ENCODE peak calls at places on chromosomes 2 and 18, in eight cellular contexts. V is stimulated activated effector memory CD8-positive, alpha-beta T cell treated with anti-CD3 and anti-CD28 coated beads, Interleukin-12 subunit alpha, Interleukin-12 subunit beta, amount 100 ng/mL, for 72 hours; M is GM13977; U is stromal cell of bone marrow; W is epithelial cell of esophagus; G is right lobe of liver; X is NCI-H1092; R is GM12891. Y is an unnamed sample.

GRCh38 chr2:207042155-207042554 is 102.8 kb downstream of the CPO start:
- DNase-seq in R (no peak), V (no peak), M (no peak), X (no peak), W (no peak), U (peak), G (no peak), Y (no peak)

GRCh38 chr18:48023334-48024008 is 93.0 kb upstream of the SMAD2 start:
- DNase-seq in X (peak), W (peak), M (peak), U (no peak), V (no peak), R (no peak), G (no peak), Y (peak)

GRCh38 chr2:219274392-219274921 is 4.7 kb upstream of the DNAJB2 start:
- DNase-seq in U (peak), V (no peak), M (no peak), X (no peak), G (no peak), R (no peak), W (peak), Y (no peak)

GRCh38 chr18:74549591-74550104 is 15.3 kb downstream of the CNDP1 start:
- DNase-seq in R (no peak), V (no peak), G (no peak), X (no peak), M (no peak), W (no peak), U (no peak), Y (no peak)

GRCh38 chr18:45565280-45565970 is 49.9 kb upstream of the SLC14A2 start:
- DNase-seq in U (no peak), R (no peak), V (no peak), X (no peak), W (peak), G (no peak), M (no peak), Y (no peak)

GRCh38 chr2:221962186-221962585 is 336.6 kb downstream of the PAX3 start:
- DNase-seq in U (no peak), R (no peak), W (no peak), X (no peak), G (no peak), M (no peak), V (no peak), Y (no peak)

GRCh38 chr2:8684421-8684884 is 2.6 kb downstream of the ID2 start:
- DNase-seq in G (no peak), X (no peak), M (no peak), V (peak), U (no peak), W (peak), R (no peak), Y (no peak)

GRCh38 chr2:115165529-115166109 is 723.2 kb downstream of the DPP10 start:
- DNase-seq in V (no peak), M (peak), R (no peak), X (peak), U (peak), W (peak), G (no peak), Y (no peak)

GRCh38 chr18:2914185-2914584 is 67.4 kb downstream of the EMILIN2 start:
- DNase-seq in M (no peak), W (no peak), G (no peak), U (no peak), R (no peak), V (no peak), X (no peak), Y (no peak)

GRCh38 chr18:58682429-58683069 is 11.3 kb downstream of the MALT1 start:
- DNase-seq in W (peak), V (no peak), R (no peak), X (no peak), G (peak), U (peak), M (no peak), Y (peak)

GRCh38 chr2:137950238-137950637 is 14.0 kb upstream of the HNMT start:
- DNase-seq in V (no peak), R (no peak), M (no peak), U (no peak), W (no peak), G (no peak), X (no peak), Y (no peak)

GRCh38 chr2:225353579-225354085 is 45.9 kb upstream of the NYAP2 start:
- DNase-seq in W (no peak), X (no peak), U (no peak), R (no peak), M (no peak), G (no peak), V (no peak), Y (no peak)

GRCh38 chr2:35931115-35931514 is 424.5 kb upstream of the CRIM1 start:
- DNase-seq in U (no peak), G (no peak), R (no peak), V (no peak), W (no peak), M (no peak), X (no peak), Y (no peak)

GRCh38 chr2:143632751-143633374 is 503.6 kb downstream of the ARHGAP15 start:
- DNase-seq in W (no peak), V (no peak), M (no peak), X (peak), U (no peak), R (no peak), G (no peak), Y (no peak)

GRCh38 chr2:184611221-184612085 is 13.1 kb downstream of the ZNF804A start:
- DNase-seq in M (no peak), X (no peak), W (peak), R (no peak), G (no peak), U (no peak), V (no peak), Y (no peak)

GRCh38 chr18:48326901-48327675 is 82.1 kb downstream of the ZBTB7C start:
- DNase-seq in X (no peak), W (peak), U (peak), R (no peak), M (no peak), G (peak), V (no peak), Y (no peak)

GRCh38 chr2:143282684-143283083 is 153.5 kb downstream of the ARHGAP15 start:
- DNase-seq in U (no peak), X (no peak), G (no peak), V (no peak), W (peak), R (no peak), M (no peak), Y (no peak)

GRCh38 chr2:43515248-43515647 is 80.6 kb downstream of the THADA start:
- DNase-seq in G (no peak), V (no peak), R (no peak), U (no peak), W (no peak), X (no peak), M (no peak), Y (no peak)

GRCh38 chr18:54647176-54647575 is 56.1 kb downstream of the DYNAP start:
- DNase-seq in M (peak), W (peak), V (no peak), G (no peak), R (no peak), X (peak), U (no peak), Y (no peak)

GRCh38 chr2:45720210-45720609 is 68.7 kb downstream of the PRKCE start:
- DNase-seq in U (no peak), V (no peak), R (no peak), M (no peak), G (no peak), X (no peak), W (no peak), Y (no peak)

GRCh38 chr18:34637094-34637801 is 72.8 kb upstream of the DTNA start:
- DNase-seq in G (no peak), X (no peak), V (no peak), M (no peak), R (no peak), U (no peak), W (no peak), Y (no peak)

GRCh38 chr2:191158179-191158578 is 7.4 kb upstream of the STAT4 start:
- DNase-seq in X (no peak), W (no peak), R (no peak), G (no peak), M (no peak), U (no peak), V (no peak), Y (no peak)

GRCh38 chr2:4020153-4020552 is 316.8 kb downstream of the DCDC2C start:
- DNase-seq in V (no peak), R (no peak), X (peak), G (no peak), W (no peak), M (no peak), U (no peak), Y (no peak)

GRCh38 chr2:10541081-10541480 is 93.0 kb upstream of the ODC1 start:
- DNase-seq in W (no peak), X (no peak), M (no peak), V (no peak), G (no peak), U (no peak), R (no peak), Y (no peak)

GRCh38 chr2:74648009-74648443 is at the start of gene M1AP:
- DNase-seq in U (no peak), X (no peak), M (no peak), W (peak), G (peak), V (no peak), R (no peak), Y (peak)

GRCh38 chr2:46461716-46462171 is 17.6 kb upstream of the TMEM247 start:
- DNase-seq in V (no peak), X (no peak), M (no peak), W (peak), G (no peak), U (no peak), R (no peak), Y (no peak)

Y was measured in stomach.